ENCODE peak calls at places on chromosomes 5 and 9, in ten cellular contexts. S, A, U, G, H, K, O, M, D and Q are unnamed samples.

GRCh38 chr9:129650680-129651235 is 8.8 kb upstream of the ASB6 start:
- DNase-seq in S (no peak), A (no peak), U (peak), G (no peak), H (no peak), K (peak), O (no peak), M (peak), D (no peak), Q (no peak)

GRCh38 chr9:107158321-107158720 is 124.8 kb upstream of the RAD23B start:
- DNase-seq in S (no peak), A (peak), U (peak), G (peak), H (no peak), K (peak), O (peak), M (peak), D (no peak), Q (peak)

GRCh38 chr5:1140188-1140817 is 28.4 kb upstream of the SLC12A7 start:
- DNase-seq in S (peak), A (peak), U (peak), G (peak), H (peak), K (peak), O (peak), M (peak), D (peak), Q (peak)

GRCh38 chr5:132480546-132481242 is 9.9 kb downstream of the IRF1 start:
- DNase-seq in S (no peak), A (no peak), U (no peak), G (no peak), H (no peak), K (no peak), O (no peak), M (no peak), D (no peak), Q (no peak)

GRCh38 chr5:107668933-107669542 is 1.7 kb downstream of the EFNA5 start:
- DNase-seq in S (no peak), A (peak), U (peak), G (peak), H (no peak), K (peak), O (peak), M (peak), D (no peak), Q (no peak)

GRCh38 chr5:58318468-58318867 is 141.4 kb downstream of the PLK2 start:
- DNase-seq in S (no peak), A (no peak), U (no peak), G (peak), H (no peak), K (peak), O (peak), M (peak), D (no peak), Q (no peak)

GRCh38 chr5:158943057-158943456 is 156.7 kb downstream of the EBF1 start:
- DNase-seq in S (no peak), A (no peak), U (peak), G (peak), H (peak), K (peak), O (peak), M (peak), D (no peak), Q (peak)

GRCh38 chr9:105244996-105245719 is 707 bp downstream of the SLC44A1 start:
- DNase-seq in S (peak), A (peak), U (peak), G (peak), H (peak), K (peak), O (no peak), M (peak), D (peak), Q (peak)

GRCh38 chr9:106970219-106970975 is 107.4 kb downstream of the ZNF462 start:
- DNase-seq in S (no peak), A (no peak), U (no peak), G (no peak), H (no peak), K (no peak), O (no peak), M (peak), D (no peak), Q (no peak)

GRCh38 chr5:176938472-176938871 is 39.3 kb upstream of the HK3 start:
- DNase-seq in S (no peak), A (no peak), U (no peak), G (no peak), H (no peak), K (no peak), O (no peak), M (no peak), D (no peak), Q (no peak)

GRCh38 chr9:130354806-130355205 is 89.2 kb downstream of the HMCN2 start:
- DNase-seq in S (no peak), A (no peak), U (no peak), G (no peak), H (peak), K (no peak), O (no peak), M (no peak), D (no peak), Q (no peak)

GRCh38 chr5:666816-667498 is 26.2 kb downstream of the TPPP start:
- DNase-seq in S (peak), A (no peak), U (no peak), G (no peak), H (no peak), K (no peak), O (no peak), M (no peak), D (peak), Q (no peak)

GRCh38 chr5:73232266-73233041 is 59.5 kb downstream of the TMEM174 start:
- DNase-seq in S (no peak), A (peak), U (no peak), G (peak), H (no peak), K (no peak), O (no peak), M (no peak), D (no peak), Q (no peak)

GRCh38 chr9:127561491-127562270 is 50.4 kb upstream of the STXBP1 start:
- DNase-seq in S (peak), A (no peak), U (peak), G (peak), H (peak), K (peak), O (peak), M (peak), D (peak), Q (peak)

GRCh38 chr5:126054593-126055347 is 368.4 kb upstream of the GRAMD2B start:
- DNase-seq in S (no peak), A (no peak), U (no peak), G (no peak), H (no peak), K (no peak), O (no peak), M (no peak), D (no peak), Q (no peak)

GRCh38 chr5:169701910-169702451 is 64.9 kb downstream of the DOCK2 start:
- DNase-seq in S (no peak), A (no peak), U (peak), G (peak), H (no peak), K (peak), O (peak), M (peak), D (no peak), Q (no peak)

GRCh38 chr9:126676685-126677143 is 63.0 kb downstream of the LMX1B start:
- DNase-seq in S (no peak), A (peak), U (no peak), G (no peak), H (no peak), K (peak), O (no peak), M (no peak), D (no peak), Q (no peak)

GRCh38 chr5:181173420-181174342 is 26.3 kb downstream of the OR2V2 start:
- DNase-seq in S (no peak), A (peak), U (peak), G (peak), H (no peak), K (peak), O (no peak), M (peak), D (no peak), Q (peak)

GRCh38 chr9:129399301-129399990 is 221.4 kb upstream of the IER5L start:
- DNase-seq in S (peak), A (no peak), U (no peak), G (no peak), H (no peak), K (no peak), O (no peak), M (peak), D (no peak), Q (no peak)

GRCh38 chr5:67543704-67544103 is 347.1 kb upstream of the CD180 start:
- DNase-seq in S (no peak), A (no peak), U (no peak), G (peak), H (no peak), K (no peak), O (peak), M (no peak), D (no peak), Q (no peak)

GRCh38 chr9:84374516-84374915 is 34.0 kb upstream of the SLC28A3 start:
- DNase-seq in S (no peak), A (no peak), U (no peak), G (no peak), H (no peak), K (no peak), O (peak), M (peak), D (no peak), Q (no peak)

GRCh38 chr5:176793736-176794135 is 16.6 kb upstream of the UNC5A start:
- DNase-seq in S (no peak), A (no peak), U (no peak), G (no peak), H (no peak), K (no peak), O (no peak), M (no peak), D (no peak), Q (no peak)

GRCh38 chr9:131734165-131734610 is 5.7 kb downstream of the RAPGEF1 start:
- DNase-seq in S (peak), A (no peak), U (peak), G (no peak), H (peak), K (no peak), O (no peak), M (no peak), D (peak), Q (peak)

GRCh38 chr9:85511746-85512145 is 230.0 kb downstream of the AGTPBP1 start:
- DNase-seq in S (no peak), A (no peak), U (no peak), G (no peak), H (no peak), K (no peak), O (no peak), M (no peak), D (no peak), Q (no peak)

GRCh38 chr9:85505612-85506011 is 236.1 kb downstream of the AGTPBP1 start:
- DNase-seq in S (no peak), A (no peak), U (no peak), G (no peak), H (no peak), K (no peak), O (no peak), M (no peak), D (no peak), Q (no peak)

GRCh38 chr9:85502815-85503643 is 238.7 kb downstream of the AGTPBP1 start:
- DNase-seq in S (no peak), A (no peak), U (no peak), G (no peak), H (no peak), K (no peak), O (no peak), M (no peak), D (no peak), Q (no peak)

GRCh38 chr9:85510830-85511504 is 230.8 kb downstream of the AGTPBP1 start:
- DNase-seq in S (no peak), A (no peak), U (no peak), G (peak), H (no peak), K (peak), O (no peak), M (peak), D (no peak), Q (no peak)

GRCh38 chr9:85508616-85509015 is 233.1 kb downstream of the AGTPBP1 start:
- DNase-seq in S (no peak), A (no peak), U (peak), G (no peak), H (no peak), K (peak), O (no peak), M (peak), D (no peak), Q (no peak)
- TF ChIP-seq CTCF in S (no peak), A (no peak), U (no peak), G (no peak), H (peak), K (peak), O (no peak), M (peak), D (no peak), Q (no peak)

GRCh38 chr9:98118640-98119601 is at the start of gene TRIM14:
- DNase-seq in S (peak), A (peak), U (peak), G (peak), H (peak), K (peak), O (peak), M (peak), D (peak), Q (peak)

GRCh38 chr9:98124637-98125426 is 5.8 kb upstream of the TRIM14 start:
- DNase-seq in S (no peak), A (no peak), U (no peak), G (no peak), H (no peak), K (no peak), O (no peak), M (no peak), D (no peak), Q (no peak)

GRCh38 chr9:98120476-98120875 is 1.5 kb upstream of the TRIM14 start:
- DNase-seq in S (no peak), A (no peak), U (no peak), G (no peak), H (no peak), K (no peak), O (no peak), M (no peak), D (no peak), Q (no peak)

GRCh38 chr9:98117984-98118639 is 910 bp downstream of the TRIM14 start:
- DNase-seq in S (no peak), A (no peak), U (peak), G (peak), H (no peak), K (peak), O (no peak), M (peak), D (peak), Q (peak)

DNA sequence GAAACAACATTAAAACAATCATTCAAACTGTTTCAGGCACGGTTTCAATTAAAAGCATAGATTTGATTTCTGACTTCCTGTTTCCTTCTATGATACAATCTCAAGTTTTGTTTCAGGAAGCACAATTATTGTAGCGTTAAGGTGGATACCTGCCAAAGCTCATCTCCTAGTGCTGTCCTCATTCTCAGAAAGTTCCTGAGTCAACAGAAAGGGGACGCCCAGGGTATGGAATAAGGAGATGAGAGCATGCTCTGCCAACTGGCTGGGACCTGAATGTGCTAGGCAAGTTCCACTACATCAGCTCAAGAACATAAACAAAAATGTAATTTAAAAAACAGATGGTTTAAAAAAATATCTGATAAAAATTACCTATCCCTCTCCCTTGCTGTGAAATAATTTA is 2.1 kb upstream of the TRIM14 start:
- DNase-seq in S (no peak), A (no peak), U (peak), G (no peak), H (no peak), K (peak), O (no peak), M (peak), D (no peak), Q (no peak)
- TF ChIP-seq CTCF in S (no peak), A (no peak), U (no peak), G (no peak), H (peak), K (peak), O (no peak), M (peak), D (no peak), Q (no peak)

DNA sequence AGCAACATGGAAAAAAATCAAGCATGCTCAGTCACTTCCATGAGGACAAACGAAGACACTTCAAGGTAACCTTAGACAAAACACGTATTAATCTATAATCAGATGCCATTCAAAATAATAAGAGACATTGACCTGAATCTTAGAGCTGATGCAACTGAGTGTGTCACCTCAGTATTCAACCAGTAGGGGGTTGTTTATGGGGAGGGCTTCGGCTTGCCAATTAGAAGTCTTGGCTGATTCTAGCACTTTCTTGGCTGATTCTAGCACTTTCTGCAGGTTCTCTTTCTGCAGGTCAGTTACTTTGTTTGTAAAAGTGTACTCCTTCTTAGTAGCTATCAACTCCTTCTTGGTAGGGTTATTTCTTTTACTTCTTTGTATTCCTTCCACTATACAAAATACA is 317.6 kb downstream of the ENC1 start:
- DNase-seq in S (no peak), A (no peak), U (no peak), G (no peak), H (no peak), K (no peak), O (no peak), M (no peak), D (no peak), Q (no peak)
- TF ChIP-seq CTCF in S (no peak), A (no peak), U (no peak), G (no peak), H (no peak), K (no peak), O (no peak), M (peak), D (no peak), Q (no peak)

GRCh38 chr5:55920784-55921183 is 69.6 kb downstream of the IL31RA start:
- DNase-seq in S (no peak), A (no peak), U (peak), G (peak), H (no peak), K (peak), O (peak), M (peak), D (no peak), Q (peak)
- TF ChIP-seq CTCF in S (no peak), A (no peak), U (peak), G (peak), H (no peak), K (peak), O (peak), M (peak), D (no peak), Q (peak)

DNA sequence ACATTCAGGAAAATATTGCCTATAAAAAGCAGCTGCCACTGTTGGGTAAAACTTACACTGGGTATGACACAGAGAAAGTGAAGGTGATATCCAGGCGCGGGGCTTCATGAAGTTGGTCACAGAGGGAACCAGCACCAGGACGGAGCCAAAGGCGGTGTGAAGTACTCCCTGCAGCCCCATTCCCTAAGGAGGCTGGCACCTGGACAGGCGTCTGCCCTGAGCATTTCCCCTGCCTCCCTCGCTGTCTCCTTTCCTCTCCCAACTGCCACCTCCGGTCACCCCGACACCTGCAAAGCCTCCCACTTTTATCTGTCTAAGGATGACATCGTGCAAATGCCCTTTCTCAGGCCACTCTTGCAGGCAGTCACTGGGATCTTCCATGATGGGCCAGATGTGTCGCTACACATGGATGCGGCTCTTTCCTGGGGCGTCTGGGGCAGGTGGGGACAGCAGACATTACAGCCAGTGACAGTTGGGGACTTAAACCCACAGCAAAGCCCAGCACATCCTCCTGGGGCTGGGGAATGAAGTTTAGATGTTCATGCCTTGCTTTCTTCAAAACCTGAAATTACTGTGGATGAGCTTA is 367.7 kb upstream of the IRX4 start:
- DNase-seq in S (no peak), A (no peak), U (no peak), G (no peak), H (no peak), K (no peak), O (no peak), M (no peak), D (no peak), Q (no peak)
- TF ChIP-seq CTCF in S (no peak), A (no peak), U (no peak), G (no peak), H (no peak), K (no peak), O (no peak), M (no peak), D (no peak), Q (no peak)

DNA sequence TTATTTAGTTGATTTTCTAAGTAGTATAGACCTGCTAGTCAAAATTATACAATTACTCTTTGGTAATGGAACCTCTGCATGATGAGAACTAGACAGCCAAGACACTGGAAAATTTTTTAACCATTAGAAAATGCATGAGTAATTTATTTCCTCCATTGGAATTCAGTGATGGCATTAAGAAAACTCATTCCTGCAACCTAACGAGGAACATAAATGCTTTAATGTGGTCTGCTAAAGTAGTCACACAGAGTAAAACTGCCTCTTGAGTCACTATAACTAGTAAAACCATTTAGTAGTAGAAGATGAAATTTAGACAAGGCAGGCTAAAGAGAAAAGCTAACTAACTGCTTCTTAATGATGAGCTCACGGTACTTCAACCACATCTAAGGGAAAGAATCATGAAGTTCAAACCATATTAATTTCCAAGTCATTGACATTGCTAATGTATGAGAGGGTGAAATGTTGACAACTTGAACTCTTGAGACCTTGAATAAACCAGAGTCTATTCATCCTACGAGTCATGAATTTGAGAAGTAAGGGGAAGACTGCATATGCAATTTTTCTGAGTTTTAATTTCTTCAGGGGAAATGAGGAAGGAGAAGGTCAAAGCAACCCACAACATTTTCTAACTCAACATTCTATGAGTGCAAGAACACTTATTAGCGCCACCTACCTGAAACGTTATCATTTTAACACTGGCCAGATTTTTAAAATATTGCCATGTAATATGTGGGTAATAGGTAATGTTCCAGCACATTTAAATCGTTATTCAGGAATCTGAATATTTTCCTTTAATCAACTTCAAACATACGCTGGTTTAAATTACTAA is 74.4 kb downstream of the GLIS3 start:
- DNase-seq in S (no peak), A (no peak), U (peak), G (peak), H (no peak), K (peak), O (peak), M (peak), D (no peak), Q (no peak)
- TF ChIP-seq CTCF in S (peak), A (no peak), U (peak), G (peak), H (peak), K (peak), O (peak), M (peak), D (no peak), Q (no peak)

GRCh38 chr5:62375627-62376026 is 28.1 kb downstream of the DIMT1 start:
- DNase-seq in S (no peak), A (no peak), U (no peak), G (no peak), H (no peak), K (no peak), O (no peak), M (no peak), D (no peak), Q (no peak)
- TF ChIP-seq CTCF in S (no peak), A (no peak), U (no peak), G (no peak), H (no peak), K (no peak), O (no peak), M (no peak), D (no peak), Q (no peak)

GRCh38 chr9:34989946-34990635 is 546 bp downstream of the DNAJB5 start:
- DNase-seq in S (peak), A (peak), U (no peak), G (peak), H (peak), K (peak), O (no peak), M (peak), D (peak), Q (peak)

GRCh38 chr9:34993502-34994428 is 4.2 kb downstream of the DNAJB5 start:
- DNase-seq in S (no peak), A (no peak), U (no peak), G (peak), H (peak), K (peak), O (peak), M (peak), D (peak), Q (no peak)

GRCh38 chr9:34990908-34991832 is 1.6 kb downstream of the DNAJB5 start:
- DNase-seq in S (no peak), A (no peak), U (no peak), G (no peak), H (no peak), K (no peak), O (no peak), M (no peak), D (no peak), Q (no peak)

GRCh38 chr9:34992376-34992951 is 2.9 kb downstream of the DNAJB5 start:
- DNase-seq in S (no peak), A (no peak), U (peak), G (peak), H (peak), K (peak), O (peak), M (peak), D (peak), Q (no peak)

GRCh38 chr9:34991833-34992375 is 2.4 kb downstream of the DNAJB5 start:
- DNase-seq in S (no peak), A (peak), U (peak), G (no peak), H (peak), K (peak), O (no peak), M (peak), D (peak), Q (peak)
- TF ChIP-seq CTCF in S (no peak), A (no peak), U (no peak), G (no peak), H (peak), K (no peak), O (peak), M (peak), D (no peak), Q (no peak)